ENCODE peak calls at places on chromosomes 7 and 10, in nine cellular contexts. One of them, this sample, is unnamed.

GRCh38 chr7:92158660-92159575 is 20.0 kb downstream of the LRRD1 start:
- DNase-seq in ELR: peak
- DNase-seq in A549: no peak
- DNase-seq in AG08395: peak
- DNase-seq in GOT3: no peak
- DNase-seq in HTR-8/SVneo: peak
- DNase-seq in KBM-7: no peak
- DNase-seq in kidney tubule cell: peak
- DNase-seq in GM18507: no peak
- DNase-seq in this sample: no peak

GRCh38 chr7:140175221-140176218 is 1.3 kb downstream of the KDM7A start:
- DNase-seq in ELR: peak
- DNase-seq in A549: peak
- DNase-seq in AG08395: peak
- DNase-seq in GOT3: peak
- DNase-seq in HTR-8/SVneo: peak
- DNase-seq in KBM-7: peak
- DNase-seq in kidney tubule cell: peak
- DNase-seq in GM18507: peak
- DNase-seq in this sample: peak

GRCh38 chr10:117137911-117138642 is at the start of gene VAX1:
- DNase-seq in ELR: no peak
- DNase-seq in A549: peak
- DNase-seq in AG08395: no peak
- DNase-seq in GOT3: no peak
- DNase-seq in HTR-8/SVneo: no peak
- DNase-seq in KBM-7: no peak
- DNase-seq in kidney tubule cell: no peak
- DNase-seq in GM18507: no peak
- DNase-seq in this sample: no peak

GRCh38 chr10:87700031-87700796 is 40.5 kb downstream of the PAPSS2 start:
- DNase-seq in ELR: peak
- DNase-seq in A549: no peak
- DNase-seq in AG08395: peak
- DNase-seq in GOT3: no peak
- DNase-seq in HTR-8/SVneo: peak
- DNase-seq in KBM-7: no peak
- DNase-seq in kidney tubule cell: no peak
- DNase-seq in GM18507: no peak
- DNase-seq in this sample: no peak

GRCh38 chr10:125824736-125825135 is 1.4 kb downstream of the BCCIP start:
- DNase-seq in ELR: peak
- DNase-seq in A549: peak
- DNase-seq in AG08395: peak
- DNase-seq in GOT3: no peak
- DNase-seq in HTR-8/SVneo: no peak
- DNase-seq in KBM-7: no peak
- DNase-seq in kidney tubule cell: peak
- DNase-seq in GM18507: no peak
- DNase-seq in this sample: no peak

GRCh38 chr7:46210467-46210866 is 289.4 kb upstream of the IGFBP3 start:
- DNase-seq in ELR: peak
- DNase-seq in A549: no peak
- DNase-seq in AG08395: peak
- DNase-seq in GOT3: no peak
- DNase-seq in HTR-8/SVneo: no peak
- DNase-seq in KBM-7: no peak
- DNase-seq in kidney tubule cell: no peak
- DNase-seq in GM18507: no peak
- DNase-seq in this sample: no peak

GRCh38 chr7:3994764-3995163 is 687.3 kb upstream of the FOXK1 start:
- DNase-seq in ELR: no peak
- DNase-seq in A549: no peak
- DNase-seq in AG08395: no peak
- DNase-seq in GOT3: no peak
- DNase-seq in HTR-8/SVneo: no peak
- DNase-seq in KBM-7: no peak
- DNase-seq in kidney tubule cell: no peak
- DNase-seq in GM18507: no peak
- DNase-seq in this sample: no peak

GRCh38 chr7:101998904-101999236 is 181.4 kb downstream of the CUX1 start:
- DNase-seq in ELR: no peak
- DNase-seq in A549: no peak
- DNase-seq in AG08395: no peak
- DNase-seq in GOT3: no peak
- DNase-seq in HTR-8/SVneo: no peak
- DNase-seq in KBM-7: no peak
- DNase-seq in kidney tubule cell: no peak
- DNase-seq in GM18507: no peak
- DNase-seq in this sample: no peak

GRCh38 chr10:17802966-17803365 is 6.2 kb upstream of the MRC1 start:
- DNase-seq in ELR: no peak
- DNase-seq in A549: no peak
- DNase-seq in AG08395: no peak
- DNase-seq in GOT3: no peak
- DNase-seq in HTR-8/SVneo: no peak
- DNase-seq in KBM-7: no peak
- DNase-seq in kidney tubule cell: no peak
- DNase-seq in GM18507: no peak
- DNase-seq in this sample: no peak

GRCh38 chr10:102118867-102119266 is 1.3 kb downstream of the LDB1 start:
- DNase-seq in ELR: no peak
- DNase-seq in A549: no peak
- DNase-seq in AG08395: no peak
- DNase-seq in GOT3: no peak
- DNase-seq in HTR-8/SVneo: no peak
- DNase-seq in KBM-7: peak
- DNase-seq in kidney tubule cell: peak
- DNase-seq in GM18507: no peak
- DNase-seq in this sample: no peak

GRCh38 chr10:79058899-79059771 is 9.6 kb upstream of the ZMIZ1 start:
- DNase-seq in ELR: no peak
- DNase-seq in A549: no peak
- DNase-seq in AG08395: no peak
- DNase-seq in GOT3: no peak
- DNase-seq in HTR-8/SVneo: no peak
- DNase-seq in KBM-7: no peak
- DNase-seq in kidney tubule cell: no peak
- DNase-seq in GM18507: no peak
- DNase-seq in this sample: no peak

GRCh38 chr10:43867667-43868361 is 219.1 kb upstream of the ZNF32 start:
- DNase-seq in ELR: peak
- DNase-seq in A549: no peak
- DNase-seq in AG08395: peak
- DNase-seq in GOT3: no peak
- DNase-seq in HTR-8/SVneo: peak
- DNase-seq in KBM-7: no peak
- DNase-seq in kidney tubule cell: peak
- DNase-seq in GM18507: no peak
- DNase-seq in this sample: no peak

GRCh38 chr7:37208528-37208927 is 240.1 kb downstream of the ELMO1 start:
- DNase-seq in ELR: peak
- DNase-seq in A549: peak
- DNase-seq in AG08395: peak
- DNase-seq in GOT3: peak
- DNase-seq in HTR-8/SVneo: no peak
- DNase-seq in KBM-7: peak
- DNase-seq in kidney tubule cell: peak
- DNase-seq in GM18507: peak
- DNase-seq in this sample: no peak

GRCh38 chr10:3848005-3848767 is 63.2 kb upstream of the KLF6 start:
- DNase-seq in ELR: peak
- DNase-seq in A549: no peak
- DNase-seq in AG08395: peak
- DNase-seq in GOT3: no peak
- DNase-seq in HTR-8/SVneo: no peak
- DNase-seq in KBM-7: no peak
- DNase-seq in kidney tubule cell: no peak
- DNase-seq in GM18507: no peak
- DNase-seq in this sample: no peak

GRCh38 chr10:30357075-30357801 is 8.2 kb upstream of the MTPAP start:
- DNase-seq in ELR: no peak
- DNase-seq in A549: no peak
- DNase-seq in AG08395: no peak
- DNase-seq in GOT3: no peak
- DNase-seq in HTR-8/SVneo: no peak
- DNase-seq in KBM-7: no peak
- DNase-seq in kidney tubule cell: no peak
- DNase-seq in GM18507: no peak
- DNase-seq in this sample: no peak

GRCh38 chr7:44184874-44185446 is 4.3 kb downstream of the GCK start:
- DNase-seq in ELR: no peak
- DNase-seq in A549: no peak
- DNase-seq in AG08395: no peak
- DNase-seq in GOT3: no peak
- DNase-seq in HTR-8/SVneo: no peak
- DNase-seq in KBM-7: no peak
- DNase-seq in kidney tubule cell: peak
- DNase-seq in GM18507: no peak
- DNase-seq in this sample: no peak

GRCh38 chr7:22093936-22094335 is 148.2 kb upstream of the CDCA7L start:
- DNase-seq in ELR: no peak
- DNase-seq in A549: no peak
- DNase-seq in AG08395: no peak
- DNase-seq in GOT3: no peak
- DNase-seq in HTR-8/SVneo: no peak
- DNase-seq in KBM-7: no peak
- DNase-seq in kidney tubule cell: no peak
- DNase-seq in GM18507: no peak
- DNase-seq in this sample: no peak

GRCh38 chr10:73889014-73889413 is 14.7 kb upstream of the CAMK2G start:
- DNase-seq in ELR: peak
- DNase-seq in A549: peak
- DNase-seq in AG08395: peak
- DNase-seq in GOT3: no peak
- DNase-seq in HTR-8/SVneo: no peak
- DNase-seq in KBM-7: peak
- DNase-seq in kidney tubule cell: peak
- DNase-seq in GM18507: no peak
- DNase-seq in this sample: no peak

GRCh38 chr7:33745934-33746333 is 159.4 kb upstream of the BMPER start:
- DNase-seq in ELR: peak
- DNase-seq in A549: no peak
- DNase-seq in AG08395: peak
- DNase-seq in GOT3: no peak
- DNase-seq in HTR-8/SVneo: no peak
- DNase-seq in KBM-7: no peak
- DNase-seq in kidney tubule cell: no peak
- DNase-seq in GM18507: no peak
- DNase-seq in this sample: no peak

GRCh38 chr7:80362677-80363076 is 149.2 kb downstream of the GNAT3 start:
- DNase-seq in ELR: peak
- DNase-seq in A549: no peak
- DNase-seq in AG08395: no peak
- DNase-seq in GOT3: no peak
- DNase-seq in HTR-8/SVneo: no peak
- DNase-seq in KBM-7: no peak
- DNase-seq in kidney tubule cell: no peak
- DNase-seq in GM18507: no peak
- DNase-seq in this sample: no peak

GRCh38 chr10:48547981-48548380 is 56.9 kb downstream of the ARHGAP22 start:
- DNase-seq in ELR: no peak
- DNase-seq in A549: no peak
- DNase-seq in AG08395: no peak
- DNase-seq in GOT3: no peak
- DNase-seq in HTR-8/SVneo: no peak
- DNase-seq in KBM-7: no peak
- DNase-seq in kidney tubule cell: no peak
- DNase-seq in GM18507: no peak
- DNase-seq in this sample: no peak

This sample was measured in mesothelial cell of epicardium.